ENCODE peak calls at places on chromosomes 7 and 10, in five cellular contexts. X is lower leg skin; L is mammary epithelial cell; J is islet precursor cell; K is stimulated activated CD8-positive, alpha-beta memory T cell treated with anti-CD3 and anti-CD28 coated beads, Interleukin-4, amount 100 ng/mL, for 1 hour. F is an unnamed sample.

GRCh38 chr7:123410273-123410928 is 124.0 kb downstream of the IQUB start:
- DNase-seq in X (no peak), L (peak), J (no peak), K (no peak), F (no peak)

GRCh38 chr7:102122026-102122425 is 164.6 kb upstream of the SH2B2 start:
- DNase-seq in X (no peak), L (no peak), J (no peak), K (no peak), F (no peak)

GRCh38 chr10:131117011-131117410 is 194.5 kb downstream of the TCERG1L start:
- DNase-seq in X (no peak), L (no peak), J (no peak), K (no peak), F (no peak)

GRCh38 chr10:58782876-58783859 is 270.5 kb downstream of the BICC1 start:
- DNase-seq in X (no peak), L (no peak), J (no peak), K (no peak), F (no peak)

GRCh38 chr7:2141656-2142055 is 91.1 kb downstream of the MAD1L1 start:
- DNase-seq in X (no peak), L (no peak), J (no peak), K (no peak), F (no peak)

GRCh38 chr10:101974091-101974799 is 81.7 kb downstream of the ARMH3 start:
- DNase-seq in X (no peak), L (no peak), J (peak), K (no peak), F (no peak)

GRCh38 chr7:22329816-22330524 is 27.0 kb downstream of the RAPGEF5 start:
- DNase-seq in X (no peak), L (no peak), J (peak), K (no peak), F (no peak)

GRCh38 chr7:2209146-2209960 is 23.4 kb downstream of the MAD1L1 start:
- DNase-seq in X (peak), L (peak), J (peak), K (no peak), F (peak)

GRCh38 chr7:988426-988911 is 5.5 kb downstream of the CYP2W1 start:
- DNase-seq in X (no peak), L (no peak), J (no peak), K (no peak), F (no peak)

GRCh38 chr10:74097776-74098175 is 52.9 kb downstream of the AP3M1 start:
- DNase-seq in X (no peak), L (no peak), J (no peak), K (no peak), F (no peak)

GRCh38 chr10:71212249-71213126 is at the start of gene UNC5B:
- DNase-seq in X (peak), L (peak), J (peak), K (no peak), F (no peak)

GRCh38 chr10:68666280-68666760 is 54.7 kb upstream of the CCAR1 start:
- DNase-seq in X (no peak), L (peak), J (no peak), K (no peak), F (no peak)

GRCh38 chr7:54841772-54842707 is 83.0 kb upstream of the SEC61G start:
- DNase-seq in X (no peak), L (no peak), J (peak), K (no peak), F (no peak)

GRCh38 chr10:133089461-133089800 is 1.7 kb downstream of the ADGRA1 start:
- DNase-seq in X (no peak), L (no peak), J (no peak), K (no peak), F (no peak)

GRCh38 chr7:220151-220841 is 27.9 kb downstream of the FAM20C start:
- DNase-seq in X (no peak), L (no peak), J (peak), K (no peak), F (no peak)

GRCh38 chr7:106915873-106916272 is 50.8 kb downstream of the PIK3CG start:
- DNase-seq in X (no peak), L (no peak), J (no peak), K (no peak), F (no peak)

GRCh38 chr7:1890289-1891235 is 220.5 kb downstream of the ELFN1 start:
- DNase-seq in X (no peak), L (no peak), J (no peak), K (no peak), F (no peak)

F was measured in central memory CD8-positive, alpha-beta T cell.